ENCODE peak calls at places on chromosomes 4 and X, in seven cellular contexts. M is right cardiac atrium, N is dorsolateral prefrontal cortex, Y is PC-3, T is uterus, I is endodermal cell, L is MM.1S. P is an unnamed sample.

GRCh38 chr4:186727977-186728519 is 4.4 kb upstream of the FAT1 start:
- DNase-seq in L (no peak), T (no peak), I (peak; percentile 79), M (no peak), N (no peak), Y (peak; percentile 40), P (no peak)

GRCh38 chr4:123741906-123742305 is 345.3 kb downstream of the SPRY1 start:
- DNase-seq in N (no peak), L (no peak), M (no peak), I (no peak), Y (no peak), T (no peak), P (no peak)

GRCh38 chr4:136818811-136819210 is 713.5 kb downstream of the PCDH18 start:
- DNase-seq in I (no peak), Y (no peak), T (no peak), M (no peak), L (no peak), N (no peak), P (no peak)

GRCh38 chr4:2256156-2256731 is 5.7 kb downstream of the MXD4 start:
- DNase-seq in M (peak; percentile 88), I (no peak), L (no peak), T (peak; percentile 43), N (peak; percentile 9), Y (no peak), P (peak; percentile 60)

GRCh38 chr4:177128306-177128705 is 181.4 kb upstream of the NEIL3 start:
- DNase-seq in Y (peak; percentile 90), M (no peak), T (no peak), N (no peak), L (no peak), I (no peak), P (no peak)

GRCh38 chrX:5876984-5877655 is 351.5 kb downstream of the NLGN4X start:
- DNase-seq in I (peak; percentile 70), T (no peak), Y (peak; percentile 47), L (peak; percentile 8), N (no peak), M (peak; percentile 56), P (no peak)

GRCh38 chr4:124104628-124105027 is 607.9 kb downstream of the ANKRD50 start:
- DNase-seq in I (no peak), Y (no peak), T (no peak), N (no peak), L (no peak), M (no peak), P (no peak)

GRCh38 chrX:50801135-50801534 is 12.9 kb downstream of the SHROOM4 start:
- DNase-seq in N (no peak), L (no peak), I (no peak), Y (no peak), T (no peak), M (no peak), P (no peak)

GRCh38 chr4:152138451-152138850 is 377.6 kb upstream of the GATB start:
- DNase-seq in I (no peak), Y (no peak), L (no peak), N (no peak), M (no peak), T (no peak), P (no peak)

GRCh38 chrX:48505481-48505880 is 3.3 kb upstream of the PORCN start:
- DNase-seq in N (no peak), T (no peak), I (no peak), L (no peak), M (no peak), Y (no peak), P (no peak)

GRCh38 chrX:134144231-134144630 is 92.8 kb upstream of the CCDC160 start:
- DNase-seq in T (no peak), I (no peak), N (no peak), L (peak; percentile 36), Y (peak; percentile 51), M (no peak), P (no peak)

GRCh38 chr4:94451051-94451404 is 714 bp upstream of the PDLIM5 start:
- DNase-seq in Y (no peak), N (no peak), M (no peak), I (no peak), T (no peak), L (no peak), P (no peak)

GRCh38 chr4:151291485-151291884 is 14.5 kb downstream of the PRSS48 start:
- DNase-seq in Y (peak; percentile 57), M (no peak), T (no peak), I (no peak), N (no peak), L (no peak), P (no peak)

GRCh38 chrX:43025806-43026205 is 247.8 kb upstream of the PPP1R2C start:
- DNase-seq in M (no peak), I (no peak), N (no peak), T (no peak), L (no peak), Y (no peak), P (no peak)

GRCh38 chrX:132612990-132613564 is 124.2 kb upstream of the MBNL3 start:
- DNase-seq in M (peak; percentile 71), T (no peak), I (peak; percentile 76), Y (peak; percentile 61), N (peak; percentile 54), L (peak; percentile 22), P (no peak)

GRCh38 chr4:141124224-141124623 is 9.0 kb downstream of the RNF150 start:
- DNase-seq in Y (no peak), N (no peak), M (no peak), T (no peak), I (no peak), L (no peak), P (no peak)

GRCh38 chrX:39442332-39442731 is 641.1 kb downstream of the MID1IP1 start:
- DNase-seq in N (no peak), T (no peak), Y (no peak), L (no peak), M (no peak), I (no peak), P (no peak)

GRCh38 chrX:136754641-136755040 is 26.1 kb downstream of the ARHGEF6 start:
- DNase-seq in M (peak; percentile 74), T (no peak), Y (no peak), N (peak; percentile 21), I (peak; percentile 54), L (no peak), P (no peak)

GRCh38 chrX:66915893-66916292 is 277.0 kb upstream of the EDA2R start:
- DNase-seq in Y (no peak), L (no peak), T (no peak), N (no peak), M (no peak), I (peak; percentile 53), P (no peak)

GRCh38 chr4:26204911-26205368 is 115.9 kb upstream of the RBPJ start:
- DNase-seq in L (no peak), T (peak; percentile 30), N (no peak), M (peak; percentile 85), I (peak; percentile 68), Y (no peak), P (no peak)

GRCh38 chrX:71098302-71098701 is 2.7 kb downstream of the FOXO4 start:
- DNase-seq in L (peak; percentile 55), T (peak; percentile 69), N (peak; percentile 47), I (peak; percentile 51), Y (peak; percentile 42), M (peak; percentile 86), P (peak; percentile 75)

GRCh38 chr4:119736559-119736958 is 108.0 kb upstream of the PDE5A start:
- DNase-seq in N (no peak), L (no peak), M (no peak), T (no peak), I (no peak), Y (no peak), P (no peak)

GRCh38 chr4:82776925-82777542 is 21.6 kb downstream of the SCD5 start:
- DNase-seq in L (no peak), T (no peak), Y (no peak), I (peak; percentile 24), N (no peak), M (no peak), P (no peak)

DNA sequence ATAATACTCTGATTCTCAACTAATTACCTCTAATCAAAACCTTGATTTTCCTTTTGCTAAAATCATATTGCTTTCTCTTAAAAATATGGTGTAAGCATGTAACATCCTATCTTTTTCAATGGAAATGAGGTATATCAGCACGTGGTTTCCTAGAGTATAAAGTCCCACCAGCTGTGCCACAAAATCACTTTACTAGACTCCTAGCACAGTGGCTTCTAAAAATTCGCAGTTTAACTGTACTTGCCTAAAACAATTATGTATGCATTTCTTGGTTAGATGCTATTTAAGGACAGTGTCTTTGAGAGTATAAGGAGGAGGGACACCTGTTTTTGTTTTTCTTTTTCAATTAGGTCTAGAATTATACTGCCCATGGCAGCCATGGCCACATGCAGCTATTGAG is 62.8 kb downstream of the GK start:
- DNase-seq in Y (no peak), T (no peak), N (no peak), L (peak; percentile 66), I (no peak), M (no peak), P (no peak)
- H3K27ac ChIP-seq in Y (no peak overlapping the region), T (no peak overlapping the region), N (no peak overlapping the region), L (peak overlapping the region; percentile 47), I (no peak overlapping the region), M (no peak overlapping the region), P (no peak overlapping the region)

GRCh38 chr4:8008391-8008790 is 68.7 kb upstream of the AFAP1 start:
- DNase-seq in T (no peak), Y (no peak), M (peak; percentile 23), L (no peak), I (no peak), N (no peak), P (no peak)
- H3K27me3 ChIP-seq in T (no peaks in the 10 kb centered on the region), Y (no peaks in the 10 kb centered on the region), M (no peaks in the 10 kb centered on the region), L (peaks cover 94% of the 10 kb centered on the region), I (no peaks in the 10 kb centered on the region), N (no peaks in the 10 kb centered on the region), P (no peaks in the 10 kb centered on the region)

DNA sequence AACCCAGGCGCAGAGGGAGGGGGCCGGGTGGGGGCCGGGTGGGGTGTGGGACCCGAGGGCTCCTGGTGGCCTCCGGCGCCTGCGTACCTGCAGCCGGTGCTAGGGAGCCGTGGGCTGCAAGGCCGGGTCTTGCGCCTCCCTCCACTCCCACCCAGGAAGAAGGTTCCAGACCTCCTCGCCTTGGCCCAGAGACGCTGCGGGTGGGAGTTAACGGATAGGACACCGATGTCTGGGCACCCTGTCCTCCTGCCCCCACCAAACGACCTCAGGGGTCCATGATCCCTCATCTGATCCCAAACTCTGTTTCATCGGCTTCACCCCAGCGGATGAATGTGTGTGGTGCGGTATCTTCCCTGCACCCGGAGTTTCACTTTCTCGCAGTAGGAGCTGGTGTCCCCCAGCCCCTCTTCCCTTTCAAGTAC is 927 bp downstream of the MSX1 start:
- DNase-seq in I (peak; percentile 77), M (no peak), L (peak; percentile 30), N (no peak), T (no peak), Y (no peak), P (no peak)
- H3K27ac ChIP-seq in I (no peak overlapping the region), M (peak overlapping the region; percentile 57), L (no peak overlapping the region), N (no peak overlapping the region), T (peak overlapping the region; percentile 76), Y (no peak overlapping the region), P (peak overlapping the region; percentile 85)

GRCh38 chrX:69179380-69179911 is 14.2 kb upstream of the PJA1 start:
- DNase-seq in I (peak; percentile 70), L (no peak), M (no peak), N (peak; percentile 76), Y (no peak), T (peak; percentile 67), P (no peak)

GRCh38 chrX:69182818-69183375 is 17.6 kb upstream of the PJA1 start:
- DNase-seq in I (peak; percentile 17), L (no peak), M (no peak), T (no peak), Y (no peak), N (no peak), P (no peak)

GRCh38 chrX:69173906-69174305 is 8.7 kb upstream of the PJA1 start:
- DNase-seq in Y (no peak), T (no peak), N (no peak), M (no peak), L (no peak), I (peak; percentile 65), P (no peak)

GRCh38 chrX:69178592-69178991 is 13.3 kb upstream of the PJA1 start:
- DNase-seq in I (peak; percentile 23), M (no peak), Y (no peak), T (no peak), N (no peak), L (no peak), P (no peak)

GRCh38 chrX:69177511-69178162 is 12.4 kb upstream of the PJA1 start:
- DNase-seq in I (peak; percentile 41), T (no peak), L (no peak), Y (no peak), M (no peak), N (no peak), P (no peak)
- H3K27me3 ChIP-seq in I (no peaks in the 10 kb centered on the region), T (no peaks in the 10 kb centered on the region), L (no peaks in the 10 kb centered on the region), Y (no peaks in the 10 kb centered on the region), M (no peaks in the 10 kb centered on the region), N (peaks cover 39% of the 10 kb centered on the region), P (no peaks in the 10 kb centered on the region)

P was measured in suprapubic skin.